ENCODE peak calls at places on chromosomes 4 and X, in seven cellular contexts. N is uterus, U is heart left ventricle, E is suprapubic skin, R is H9, G is neural crest cell, V is fibroblast of the aortic adventitia. X is an unnamed sample.

GRCh38 chr4:53801373-53801772 is 210.1 kb upstream of the LNX1 start:
- DNase-seq in N (no peak), U (no peak), E (no peak), R (no peak), G (no peak), V (no peak), X (no peak)

GRCh38 chr4:54937501-54937900 is 187.9 kb downstream of the KDR start:
- DNase-seq in N (no peak), U (no peak), E (no peak), R (no peak), G (no peak), V (no peak), X (no peak)

GRCh38 chr4:172666711-172667368 is 501.8 kb upstream of the GALNT7 start:
- DNase-seq in N (no peak), U (no peak), E (no peak), R (peak; percentile 61), G (no peak), V (peak; percentile 4), X (no peak)

GRCh38 chrX:13791559-13791958 is 25.3 kb downstream of the GPM6B start:
- DNase-seq in N (no peak), U (no peak), E (no peak), R (no peak), G (no peak), V (no peak), X (no peak)

GRCh38 chrX:19956923-19957322 is 33.9 kb downstream of the BCLAF3 start:
- DNase-seq in N (no peak), U (peak; percentile 35), E (no peak), R (no peak), G (no peak), V (peak; percentile 35), X (no peak)

GRCh38 chr4:153318696-153319320 is 25.7 kb upstream of the MND1 start:
- DNase-seq in N (peak; percentile 39), U (no peak), E (no peak), R (no peak), G (peak; percentile 14), V (peak; percentile 73), X (no peak)

GRCh38 chr4:155705664-155706063 is 39.0 kb downstream of the GUCY1A1 start:
- DNase-seq in N (no peak), U (no peak), E (no peak), R (no peak), G (no peak), V (peak; percentile 2), X (no peak)

GRCh38 chr4:149638073-149638472 is 177.6 kb downstream of the IQCM start:
- DNase-seq in N (no peak), U (no peak), E (no peak), R (no peak), G (no peak), V (no peak), X (no peak)

GRCh38 chrX:154738013-154738738 is 12.7 kb downstream of the GAB3 start:
- DNase-seq in N (peak; percentile 67), U (peak; percentile 66), E (no peak), R (no peak), G (no peak), V (peak; percentile 86), X (no peak)

GRCh38 chr4:8070751-8071718 is 87.6 kb downstream of the ABLIM2 start:
- DNase-seq in N (no peak), U (no peak), E (no peak), R (no peak), G (no peak), V (no peak), X (no peak)

GRCh38 chr4:151415978-151416377 is 7.0 kb downstream of the FHIP1A start:
- DNase-seq in N (no peak), U (no peak), E (no peak), R (no peak), G (no peak), V (peak; percentile 84), X (no peak)

GRCh38 chrX:47836164-47837072 is at the start of gene ZNF81:
- DNase-seq in N (peak; percentile 97), U (peak; percentile 97), E (peak; percentile 96), R (peak; percentile 95), G (peak; percentile 84), V (peak; percentile 96), X (peak; percentile 97)
- TF ChIP-seq CTCF in N (no peak), U (no peak), E (no peak), R (no peak), G (no peak), V (no peak), X (no peak)

GRCh38 chr4:99052902-99053301 is 35.7 kb downstream of the ADH5 start:
- DNase-seq in N (no peak), U (no peak), E (no peak), R (no peak), G (no peak), V (no peak), X (no peak)

GRCh38 chr4:99043346-99043745 is 45.2 kb downstream of the ADH5 start:
- DNase-seq in N (no peak), U (no peak), E (no peak), R (no peak), G (no peak), V (no peak), X (no peak)

GRCh38 chr4:99047710-99048109 is 40.9 kb downstream of the ADH5 start:
- DNase-seq in N (no peak), U (no peak), E (no peak), R (no peak), G (no peak), V (no peak), X (no peak)
- TF ChIP-seq CTCF in N (no peak), U (no peak), E (no peak), R (no peak), G (peak; percentile 26), V (no peak), X (no peak)

GRCh38 chr4:3514806-3515421 is 17.3 kb downstream of the LRPAP1 start:
- DNase-seq in N (no peak), U (peak; percentile 37), E (no peak), R (peak; percentile 67), G (no peak), V (no peak), X (no peak)
- TF ChIP-seq CTCF in N (no peak), U (peak; percentile 15), E (no peak), R (peak; percentile 69), G (peak; percentile 44), V (peak; percentile 22), X (no peak)

GRCh38 chr4:2598661-2599654 is 62.5 kb downstream of the FAM193A start:
- DNase-seq in N (no peak), U (peak; percentile 35), E (no peak), R (peak; percentile 64), G (no peak), V (no peak), X (peak; percentile 64)
- TF ChIP-seq CTCF in N (no peak), U (no peak), E (no peak), R (peak; percentile 31), G (no peak), V (peak; percentile 12), X (peak; percentile 18)

DNA sequence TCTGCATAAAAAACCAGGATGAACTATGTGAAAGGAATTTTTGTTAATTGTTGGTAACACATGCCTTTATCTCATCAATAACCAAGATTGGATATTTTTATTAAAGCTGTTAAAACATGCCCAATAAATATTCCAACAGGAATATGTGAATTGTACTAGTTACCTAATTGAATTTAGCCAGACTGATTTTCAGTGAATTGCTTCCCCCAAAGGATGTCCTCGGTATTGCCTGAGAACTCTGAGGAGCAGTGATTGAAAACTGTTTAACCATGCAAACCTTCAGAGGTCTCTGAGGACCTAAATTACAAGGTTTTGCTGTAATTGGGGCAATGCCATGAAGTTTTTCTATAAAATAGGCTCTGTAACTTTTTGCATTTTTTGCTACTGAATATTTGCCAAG is 66.6 kb downstream of the BLTP1 start:
- DNase-seq in N (no peak), U (no peak), E (no peak), R (no peak), G (no peak), V (peak; percentile 16), X (no peak)
- TF ChIP-seq CTCF in N (peak; percentile 17), U (peak; percentile 26), E (peak; percentile 15), R (peak; percentile 55), G (peak; percentile 53), V (peak; percentile 51), X (peak; percentile 35)

GRCh38 chrX:2903366-2903765 is 25.8 kb downstream of the ARSD start:
- DNase-seq in N (no peak), U (no peak), E (no peak), R (no peak), G (no peak), V (no peak), X (no peak)
- TF ChIP-seq CTCF in N (no peak), U (no peak), E (no peak), R (peak; percentile 46), G (peak; percentile 33), V (no peak), X (no peak)

GRCh38 chr4:159205462-159205861 is 102.6 kb downstream of the RAPGEF2 start:
- DNase-seq in N (no peak), U (no peak), E (no peak), R (no peak), G (no peak), V (no peak), X (no peak)
- TF ChIP-seq CTCF in N (no peak), U (no peak), E (no peak), R (no peak), G (no peak), V (no peak), X (no peak)

DNA sequence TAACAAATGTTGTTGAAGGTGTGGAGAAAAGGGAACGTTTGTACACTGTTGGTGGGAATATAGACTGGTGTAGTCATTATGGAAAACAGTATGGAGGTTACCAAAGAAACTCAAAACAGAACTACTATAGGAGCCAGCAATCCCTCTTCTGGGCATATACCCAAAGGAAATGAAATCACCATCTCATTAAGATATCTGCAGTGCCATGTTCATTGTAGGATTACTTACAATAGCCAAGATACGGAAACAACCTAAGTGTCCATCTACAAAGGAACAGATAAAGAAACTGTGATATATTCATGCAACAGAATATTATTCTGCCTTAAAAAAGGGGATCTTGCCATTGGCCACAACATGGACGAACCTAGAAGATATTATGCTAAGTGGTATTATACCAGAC is 22.2 kb downstream of the APBB2 start:
- DNase-seq in N (no peak), U (no peak), E (no peak), R (no peak), G (no peak), V (peak; percentile 67), X (no peak)
- TF ChIP-seq CTCF in N (no peak), U (no peak), E (no peak), R (no peak), G (no peak), V (no peak), X (no peak)

GRCh38 chrX:118772051-118772450 is 44.6 kb downstream of the IL13RA1 start:
- DNase-seq in N (no peak), U (no peak), E (no peak), R (no peak), G (no peak), V (no peak), X (no peak)
- TF ChIP-seq CTCF in N (no peak), U (no peak), E (no peak), R (no peak), G (no peak), V (no peak), X (no peak)

X was measured in upper lobe of right lung.